ENCODE peak calls at places on chromosomes 11 and 22, in six cellular contexts. M, A, S, I, G and Z are unnamed samples.

GRCh38 chr11:67421421-67422031 is 6.0 kb downstream of the CARNS1 start:
- DNase-seq in S (no peak), G (no peak), M (no peak), I (no peak), A (no peak), Z (no peak)

GRCh38 chr11:122038543-122038942 is 77.5 kb downstream of the BLID start:
- DNase-seq in A (no peak), S (no peak), I (peak), G (peak), M (no peak), Z (peak)

GRCh38 chr11:69442807-69443137 is 38.7 kb upstream of the LINC01488 start:
- DNase-seq in A (no peak), G (peak), S (no peak), M (no peak), I (no peak), Z (peak)

GRCh38 chr11:3223932-3224729 is 5.5 kb upstream of the MRGPRG start:
- DNase-seq in A (no peak), I (no peak), G (no peak), S (no peak), M (no peak), Z (no peak)

GRCh38 chr11:8298801-8299786 is 35.4 kb upstream of the LMO1 start:
- DNase-seq in A (no peak), M (no peak), S (no peak), G (no peak), I (no peak), Z (no peak)

GRCh38 chr11:56509439-56509838 is 18.3 kb upstream of the OR5M8 start:
- DNase-seq in S (no peak), A (peak), I (no peak), M (no peak), G (no peak), Z (no peak)

GRCh38 chr11:66579017-66579606 is 10.7 kb upstream of the CTSF start:
- DNase-seq in I (no peak), A (peak), G (peak), M (peak), S (peak), Z (peak)

GRCh38 chr22:27399161-27399560 is 402.4 kb downstream of the MN1 start:
- DNase-seq in A (no peak), I (no peak), S (no peak), G (no peak), M (no peak), Z (no peak)

GRCh38 chr11:7590529-7590928 is 76.7 kb downstream of the PPFIBP2 start:
- DNase-seq in M (no peak), A (no peak), S (no peak), I (no peak), G (no peak), Z (no peak)

GRCh38 chr22:40512426-40513136 is 123.9 kb downstream of the MRTFA start:
- DNase-seq in G (peak), I (peak), A (peak), M (no peak), S (no peak), Z (peak)

GRCh38 chr22:43448048-43448447 is 36.2 kb downstream of the MPPED1 start:
- DNase-seq in M (no peak), G (no peak), A (no peak), S (no peak), I (no peak), Z (peak)

GRCh38 chr11:63494936-63495335 is 4.0 kb upstream of the PLAAT5 start:
- DNase-seq in S (no peak), G (no peak), A (no peak), M (no peak), I (no peak), Z (no peak)

GRCh38 chr11:43638717-43639116 is 41.8 kb upstream of the HSD17B12 start:
- DNase-seq in I (no peak), S (no peak), A (no peak), G (no peak), M (no peak), Z (no peak)

GRCh38 chr11:91231226-91231625 is 993.4 kb upstream of the FAT3 start:
- DNase-seq in G (no peak), S (no peak), A (no peak), M (no peak), I (no peak), Z (no peak)

GRCh38 chr11:17496406-17496805 is 19.8 kb upstream of the ABCC8 start:
- DNase-seq in S (no peak), G (no peak), M (no peak), I (no peak), A (peak), Z (no peak)

GRCh38 chr22:36744791-36745190 is 31.1 kb downstream of the IFT27 start:
- DNase-seq in G (no peak), A (no peak), M (no peak), S (no peak), I (no peak), Z (no peak)

GRCh38 chr22:50192825-50193204 is 7.1 kb downstream of the TRABD start:
- DNase-seq in S (no peak), G (no peak), I (no peak), M (no peak), A (no peak), Z (no peak)

GRCh38 chr11:12377106-12377823 is at the start of gene PARVA:
- DNase-seq in M (no peak), I (peak), G (peak), A (peak), S (no peak), Z (peak)

GRCh38 chr11:103525069-103525468 is 415.8 kb downstream of the DYNC2H1 start:
- DNase-seq in M (no peak), A (no peak), I (no peak), G (peak), S (no peak), Z (peak)

GRCh38 chr11:72871089-72871488 is 56.9 kb downstream of the ATG16L2 start:
- DNase-seq in A (no peak), S (no peak), M (no peak), G (peak), I (no peak), Z (peak)

GRCh38 chr11:17386331-17387084 is 2.0 kb downstream of the KCNJ11 start:
- DNase-seq in S (no peak), I (no peak), A (peak), M (no peak), G (peak), Z (peak)

GRCh38 chr11:2888266-2888968 is 2.8 kb upstream of the CDKN1C start:
- DNase-seq in I (peak), A (peak), M (peak), S (peak), G (peak), Z (peak)

GRCh38 chr11:64753380-64754123 is 6.2 kb downstream of the PYGM start:
- DNase-seq in S (no peak), M (no peak), I (no peak), A (no peak), G (no peak), Z (no peak)

GRCh38 chr11:697028-697491 is 1.4 kb downstream of the TMEM80 start:
- DNase-seq in I (peak), S (no peak), G (peak), A (no peak), M (no peak), Z (peak)

GRCh38 chr22:49321477-49322055 is 506.1 kb downstream of the BRD1 start:
- DNase-seq in M (no peak), I (no peak), G (no peak), A (peak), S (no peak), Z (no peak)

GRCh38 chr11:132158091-132158490 is 787.7 kb downstream of the NTM start:
- DNase-seq in G (no peak), S (no peak), I (no peak), A (peak), M (no peak), Z (peak)

GRCh38 chr11:111602865-111603632 is 800 bp downstream of the SIK2 start:
- DNase-seq in A (peak), I (no peak), M (no peak), G (peak), S (no peak), Z (peak)

GRCh38 chr11:529740-530411 is 5.5 kb downstream of the HRAS start:
- DNase-seq in G (no peak), A (no peak), M (no peak), I (no peak), S (no peak), Z (no peak)

GRCh38 chr11:48107188-48107704 is 109.4 kb upstream of the OR4B1 start:
- DNase-seq in G (no peak), S (no peak), M (no peak), A (no peak), I (no peak), Z (no peak)

GRCh38 chr11:27040302-27041115 is at the start of gene BBOX1:
- DNase-seq in S (no peak), M (no peak), G (no peak), I (no peak), A (no peak), Z (no peak)

GRCh38 chr11:103354656-103355055 is 245.4 kb downstream of the DYNC2H1 start:
- DNase-seq in G (no peak), M (no peak), I (no peak), A (no peak), S (no peak), Z (no peak)

GRCh38 chr11:65430406-65431217 is 8.0 kb downstream of the NEAT1 start:
- DNase-seq in S (no peak), G (peak), A (no peak), I (no peak), M (no peak), Z (peak)

GRCh38 chr11:75786101-75786736 is 17.6 kb downstream of the DGAT2 start:
- DNase-seq in S (no peak), A (peak), G (no peak), M (no peak), I (no peak), Z (no peak)

GRCh38 chr11:76578655-76579046 is 91.9 kb downstream of the LRRC32 start:
- DNase-seq in I (no peak), A (no peak), G (peak), S (no peak), M (no peak), Z (no peak)

GRCh38 chr11:76302707-76303395 is 78.1 kb downstream of the THAP12 start:
- DNase-seq in S (no peak), M (no peak), I (no peak), A (no peak), G (no peak), Z (no peak)